ENCODE peak calls at places on chromosomes 11 and 22, in ten cellular contexts. U is astrocyte of the spinal cord, Z is heart right ventricle, J is midbrain, I is NCI-H2081, E is skeletal muscle cell, G is islet precursor cell, D is EL, M is hippocampal formation, Y is M059J. F is an unnamed sample.

GRCh38 chr22:23754220-23754919 is at the start of gene VPREB3:
- DNase-seq in U (no peak), Z (no peak), J (no peak), I (no peak), E (no peak), G (no peak), D (no peak), M (no peak), Y (no peak), F (no peak)

GRCh38 chr11:67033661-67034166 is 10.8 kb downstream of the SYT12 start:
- DNase-seq in U (peak; percentile 96), Z (no peak), J (peak; percentile 40), I (no peak), E (peak; percentile 92), G (peak; percentile 79), D (peak; percentile 98), M (peak; percentile 51), Y (peak; percentile 98), F (no peak)

GRCh38 chr22:40855104-40855959 is 1.1 kb downstream of the ST13 start:
- DNase-seq in U (no peak), Z (no peak), J (no peak), I (peak; percentile 22), E (no peak), G (no peak), D (peak; percentile 34), M (no peak), Y (peak; percentile 18), F (no peak)

GRCh38 chr11:61728066-61728939 is 24.1 kb upstream of the MYRF start:
- DNase-seq in U (no peak), Z (no peak), J (no peak), I (no peak), E (no peak), G (peak; percentile 73), D (no peak), M (no peak), Y (peak; percentile 58), F (no peak)

GRCh38 chr22:45777046-45777851 is 105.6 kb downstream of the ATXN10 start:
- DNase-seq in U (peak; percentile 58), Z (no peak), J (no peak), I (peak; percentile 42), E (no peak), G (no peak), D (no peak), M (no peak), Y (peak; percentile 69), F (no peak)

GRCh38 chr11:111454561-111455192 is 57.5 kb downstream of the BTG4 start:
- DNase-seq in U (peak; percentile 60), Z (no peak), J (peak; percentile 61), I (peak; percentile 44), E (peak; percentile 28), G (peak; percentile 87), D (peak; percentile 67), M (peak; percentile 77), Y (peak; percentile 58), F (no peak)

GRCh38 chr11:114162719-114163123 is 103.2 kb downstream of the ZBTB16 start:
- DNase-seq in U (peak; percentile 100), Z (peak; percentile 77), J (peak; percentile 98), I (peak; percentile 81), E (peak; percentile 100), G (peak; percentile 81), D (peak; percentile 94), M (peak; percentile 97), Y (peak; percentile 96), F (peak; percentile 89)

GRCh38 chr11:77066229-77067023 is at the start of gene CAPN5:
- DNase-seq in U (peak; percentile 93), Z (peak; percentile 95), J (peak; percentile 95), I (peak; percentile 88), E (peak; percentile 81), G (peak; percentile 97), D (peak; percentile 94), M (peak; percentile 85), Y (peak; percentile 88), F (peak; percentile 82)

GRCh38 chr11:108093128-108093904 is 28.1 kb upstream of the ACAT1 start:
- DNase-seq in U (no peak), Z (no peak), J (no peak), I (no peak), E (no peak), G (no peak), D (peak; percentile 5), M (no peak), Y (peak; percentile 43), F (peak; percentile 44)

GRCh38 chr22:40498454-40499186 is 128.2 kb downstream of the SGSM3 start:
- DNase-seq in U (peak; percentile 92), Z (no peak), J (no peak), I (no peak), E (peak; percentile 78), G (peak; percentile 96), D (peak; percentile 97), M (no peak), Y (peak; percentile 97), F (peak; percentile 57)

GRCh38 chr11:20037358-20037757 is 122.9 kb downstream of the DBX1 start:
- DNase-seq in U (no peak), Z (no peak), J (no peak), I (no peak), E (no peak), G (no peak), D (no peak), M (no peak), Y (no peak), F (no peak)

GRCh38 chr11:6351782-6352181 is 31.5 kb upstream of the CAVIN3 start:
- DNase-seq in U (no peak), Z (no peak), J (no peak), I (no peak), E (no peak), G (no peak), D (no peak), M (no peak), Y (no peak), F (no peak)

GRCh38 chr11:125090816-125091215 is 20.6 kb downstream of the TMEM218 start:
- DNase-seq in U (no peak), Z (no peak), J (no peak), I (no peak), E (no peak), G (no peak), D (no peak), M (no peak), Y (no peak), F (no peak)

GRCh38 chr11:43467958-43468357 is 109.2 kb downstream of the TTC17 start:
- DNase-seq in U (no peak), Z (no peak), J (no peak), I (no peak), E (no peak), G (no peak), D (no peak), M (no peak), Y (peak; percentile 13), F (no peak)

GRCh38 chr22:19762315-19763140 is 1.9 kb downstream of the TBX1 start:
- DNase-seq in U (no peak), Z (no peak), J (no peak), I (no peak), E (no peak), G (no peak), D (no peak), M (no peak), Y (no peak), F (no peak)

GRCh38 chr22:24398409-24398808 is 29.0 kb upstream of the ADORA2A start:
- DNase-seq in U (no peak), Z (no peak), J (no peak), I (no peak), E (no peak), G (no peak), D (no peak), M (no peak), Y (peak; percentile 45), F (no peak)

GRCh38 chr11:12411806-12412727 is 34.7 kb downstream of the PARVA start:
- DNase-seq in U (peak; percentile 90), Z (peak; percentile 57), J (peak; percentile 46), I (peak; percentile 65), E (peak; percentile 84), G (peak; percentile 96), D (peak; percentile 99), M (peak; percentile 32), Y (peak; percentile 97), F (peak; percentile 31)

GRCh38 chr22:35367331-35367886 is 13.5 kb upstream of the HMOX1 start:
- DNase-seq in U (no peak), Z (no peak), J (no peak), I (no peak), E (no peak), G (no peak), D (no peak), M (no peak), Y (no peak), F (peak; percentile 9)

GRCh38 chr22:31093090-31093850 is 12.2 kb downstream of the SMTN start:
- DNase-seq in U (no peak), Z (peak; percentile 81), J (peak; percentile 44), I (no peak), E (no peak), G (peak; percentile 53), D (no peak), M (no peak), Y (no peak), F (no peak)

GRCh38 chr11:103441021-103441420 is 331.8 kb downstream of the DYNC2H1 start:
- DNase-seq in U (no peak), Z (no peak), J (no peak), I (no peak), E (no peak), G (no peak), D (no peak), M (no peak), Y (no peak), F (no peak)

GRCh38 chr22:45805413-45805812 is 133.8 kb downstream of the ATXN10 start:
- DNase-seq in U (peak; percentile 25), Z (no peak), J (no peak), I (no peak), E (no peak), G (no peak), D (peak; percentile 34), M (no peak), Y (peak; percentile 58), F (no peak)

GRCh38 chr11:85961930-85962363 is 106.8 kb downstream of the CCDC83 start:
- DNase-seq in U (peak; percentile 71), Z (no peak), J (no peak), I (peak; percentile 43), E (peak; percentile 92), G (no peak), D (no peak), M (no peak), Y (no peak), F (peak; percentile 65)

GRCh38 chr22:32354360-32355351 is 3.0 kb upstream of the RFPL3 start:
- DNase-seq in U (peak; percentile 43), Z (no peak), J (no peak), I (no peak), E (peak; percentile 11), G (peak; percentile 54), D (peak; percentile 68), M (no peak), Y (peak; percentile 26), F (no peak)

F was measured in NCI-H2029.